ENCODE peak calls at places on chromosomes 13 and 19, in six cellular contexts. I is A673; S is breast epithelium; B is CD8-positive, alpha-beta memory T cell; Z is right cardiac atrium; D is IMR-90. P is an unnamed sample.

GRCh38 chr19:39172700-39173501 is 23.9 kb upstream of the NCCRP1 start:
- DNase-seq in I (no peak), D (no peak), Z (no peak), S (no peak), B (no peak), P (no peak)

GRCh38 chr13:112892759-112893569 is 76.0 kb upstream of the MCF2L start:
- DNase-seq in B (no peak), Z (no peak), S (no peak), D (no peak), I (no peak), P (no peak)

GRCh38 chr13:107271226-107271625 is 703.3 kb upstream of the ARGLU1 start:
- DNase-seq in I (peak; percentile 93), B (no peak), Z (no peak), D (peak; percentile 50), S (no peak), P (peak; percentile 37)

GRCh38 chr13:90107658-90108057 is 1239.8 kb upstream of the MIR17HG start:
- DNase-seq in B (no peak), Z (no peak), S (no peak), D (no peak), I (no peak), P (no peak)

GRCh38 chr13:112766336-112766735 is 76.5 kb downstream of the ATP11A start:
- DNase-seq in Z (no peak), S (no peak), I (no peak), B (no peak), D (no peak), P (peak; percentile 45)

GRCh38 chr13:100513987-100514670 is 74.5 kb downstream of the GGACT start:
- DNase-seq in B (no peak), I (peak; percentile 81), D (no peak), S (no peak), Z (no peak), P (no peak)

GRCh38 chr19:28466107-28467045 is 746.6 kb downstream of the UQCRFS1 start:
- DNase-seq in S (no peak), Z (peak; percentile 84), I (peak; percentile 29), D (peak; percentile 15), B (peak; percentile 46), P (peak; percentile 76)

GRCh38 chr13:92963029-92963428 is 263.6 kb upstream of the GPC6 start:
- DNase-seq in D (peak; percentile 20), B (no peak), I (no peak), S (no peak), Z (no peak), P (no peak)

GRCh38 chr19:5844456-5845433 is 5.2 kb upstream of the FUT6 start:
- DNase-seq in B (no peak), S (no peak), I (no peak), Z (no peak), D (no peak), P (no peak)

GRCh38 chr19:19352823-19353222 is 32.2 kb downstream of the MAU2 start:
- DNase-seq in D (no peak), I (no peak), S (no peak), B (no peak), Z (no peak), P (no peak)

GRCh38 chr19:55229145-55229788 is 704 bp upstream of the TMEM86B start:
- DNase-seq in Z (no peak), B (no peak), S (no peak), I (no peak), D (no peak), P (no peak)

GRCh38 chr13:75675421-75675820 is 39.3 kb downstream of the LMO7 start:
- DNase-seq in S (no peak), Z (no peak), B (no peak), D (peak; percentile 31), I (no peak), P (no peak)

GRCh38 chr19:55598719-55599467 is 424 bp downstream of the FIZ1 start:
- DNase-seq in S (peak; percentile 89), I (peak; percentile 98), D (peak; percentile 96), B (peak; percentile 96), Z (peak; percentile 95), P (peak; percentile 97)

GRCh38 chr19:2680808-2681207 is 21.7 kb downstream of the GNG7 start:
- DNase-seq in B (no peak), I (no peak), S (no peak), Z (no peak), D (no peak), P (no peak)

GRCh38 chr19:474126-475078 is 13.6 kb upstream of the SHC2 start:
- DNase-seq in B (no peak), D (no peak), I (no peak), Z (peak; percentile 37), S (no peak), P (no peak)

GRCh38 chr13:35699181-35699580 is 222.7 kb upstream of the MAB21L1 start:
- DNase-seq in Z (no peak), S (no peak), D (peak; percentile 72), I (no peak), B (no peak), P (no peak)

DNA sequence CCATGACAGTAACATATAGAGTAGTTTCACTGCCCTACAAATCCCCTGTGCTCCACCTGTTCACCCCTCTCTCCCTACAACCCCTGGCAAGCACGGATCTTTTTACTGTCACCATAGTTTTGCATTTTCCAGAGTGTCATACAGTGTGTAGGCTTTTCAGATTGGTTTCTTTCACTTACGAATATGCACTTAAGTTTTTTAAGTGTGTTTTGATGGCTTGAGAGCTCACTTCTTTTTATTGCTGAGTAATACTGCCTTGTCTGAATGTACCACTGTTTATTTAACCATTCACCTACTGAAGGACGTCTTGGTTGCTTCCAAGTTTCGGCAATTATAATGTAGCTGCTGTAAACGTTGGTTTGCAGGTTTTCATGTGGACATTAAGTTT is 175.1 kb downstream of the ITGBL1 start:
- DNase-seq in D (peak; percentile 18), I (peak; percentile 5), S (no peak), Z (no peak), B (no peak), P (no peak)
- H3K4me3 ChIP-seq in D (peak overlapping the region; percentile 27), I (no peak overlapping the region), S (peak overlapping the region; percentile 56), Z (peak overlapping the region; percentile 56), B (peak overlapping the region; percentile 19), P (no peak overlapping the region)

GRCh38 chr13:40120288-40120687 is 464.8 kb downstream of the COG6 start:
- DNase-seq in Z (no peak), S (no peak), D (no peak), B (no peak), I (no peak), P (no peak)

GRCh38 chr13:40119852-40120251 is 464.4 kb downstream of the COG6 start:
- DNase-seq in I (no peak), S (no peak), Z (peak; percentile 58), D (no peak), B (no peak), P (no peak)

GRCh38 chr13:40123962-40124647 is 468.6 kb downstream of the COG6 start:
- DNase-seq in I (no peak), D (no peak), Z (no peak), S (no peak), B (no peak), P (no peak)

GRCh38 chr13:40120781-40121180 is 465.3 kb downstream of the COG6 start:
- DNase-seq in I (peak; percentile 45), S (no peak), B (no peak), Z (no peak), D (no peak), P (no peak)

GRCh38 chr13:40121711-40122110 is 466.2 kb downstream of the COG6 start:
- DNase-seq in D (no peak), S (no peak), Z (no peak), I (no peak), B (no peak), P (no peak)
- H3K4me3 ChIP-seq in D (no peak overlapping the region), S (no peak overlapping the region), Z (no peak overlapping the region), I (no peak overlapping the region), B (no peak overlapping the region), P (no peak overlapping the region)

GRCh38 chr13:73960474-73960873 is 173.7 kb downstream of the KLF12 start:
- DNase-seq in B (no peak), I (no peak), D (no peak), Z (no peak), S (no peak), P (no peak)

GRCh38 chr13:73956795-73957408 is 177.3 kb downstream of the KLF12 start:
- DNase-seq in D (no peak), B (no peak), Z (no peak), S (no peak), I (no peak), P (no peak)

GRCh38 chr13:73958657-73959397 is 175.4 kb downstream of the KLF12 start:
- DNase-seq in B (no peak), I (no peak), S (no peak), D (no peak), Z (no peak), P (no peak)

GRCh38 chr13:73956101-73956500 is 178.1 kb downstream of the KLF12 start:
- DNase-seq in S (no peak), Z (no peak), I (peak; percentile 48), D (no peak), B (no peak), P (no peak)

GRCh38 chr13:73957889-73958288 is 176.3 kb downstream of the KLF12 start:
- DNase-seq in I (no peak), D (no peak), B (no peak), Z (no peak), S (no peak), P (no peak)
- H3K4me3 ChIP-seq in I (no peak overlapping the region), D (no peak overlapping the region), B (no peak overlapping the region), Z (no peak overlapping the region), S (no peak overlapping the region), P (no peak overlapping the region)

DNA sequence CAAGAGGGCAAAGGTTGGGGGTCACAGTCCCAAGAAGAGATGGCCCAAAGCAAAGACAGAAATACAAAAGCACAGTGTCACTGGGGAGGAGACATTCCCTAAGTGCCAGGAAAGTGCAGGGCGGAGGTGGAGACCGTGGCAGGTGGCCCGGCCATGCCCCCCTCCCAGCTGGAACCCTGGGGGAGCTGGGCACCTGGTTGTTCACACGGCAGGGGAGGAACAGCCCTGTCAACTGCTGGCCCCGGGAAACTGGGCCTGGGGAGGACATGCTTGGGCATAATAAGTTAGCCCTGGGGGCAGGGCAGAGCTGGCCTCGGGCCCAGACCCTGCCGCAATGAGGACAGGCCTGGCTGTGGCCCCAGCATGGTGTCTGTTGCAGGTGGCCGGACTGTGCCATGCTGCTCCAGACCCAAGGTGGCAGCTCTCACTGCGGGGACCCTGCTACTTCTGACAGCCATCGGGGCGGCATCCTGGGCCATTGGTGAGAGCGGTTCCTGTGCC is 7.4 kb downstream of the HPN start:
- DNase-seq in S (no peak), Z (peak; percentile 82), I (no peak), D (no peak), B (no peak), P (no peak)
- H3K4me3 ChIP-seq in S (no peak overlapping the region), Z (no peak overlapping the region), I (no peak overlapping the region), D (no peak overlapping the region), B (no peak overlapping the region), P (no peak overlapping the region)

DNA sequence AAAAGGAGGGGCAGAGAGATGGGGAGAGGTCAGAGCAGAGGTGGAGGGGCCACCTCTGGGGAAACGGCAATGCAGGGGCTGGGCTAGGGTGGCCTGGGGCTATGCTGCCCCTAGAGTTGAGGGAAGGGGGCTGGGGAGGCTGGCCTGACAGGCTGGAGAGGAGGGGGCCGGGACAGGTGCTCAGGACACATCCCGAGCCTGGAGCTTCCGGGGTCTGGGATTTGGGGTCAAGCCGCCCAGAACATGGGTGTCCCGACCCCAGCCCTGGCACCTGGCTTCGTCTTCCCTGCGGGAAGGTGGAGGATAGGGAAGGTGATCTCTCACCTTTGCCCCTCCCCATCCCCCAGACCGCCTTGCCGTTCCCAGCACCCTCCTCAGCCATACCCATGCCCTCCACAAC is 12.6 kb upstream of the ASF1B start:
- DNase-seq in B (no peak), S (no peak), D (no peak), Z (peak; percentile 60), I (no peak), P (no peak)
- H3K4me3 ChIP-seq in B (peak overlapping the region; percentile 59), S (peak overlapping the region; percentile 48), D (no peak overlapping the region), Z (no peak overlapping the region), I (no peak overlapping the region), P (no peak overlapping the region)

GRCh38 chr19:50315773-50316448 is 13.3 kb downstream of the KCNC3 start:
- DNase-seq in Z (no peak), I (peak; percentile 74), D (no peak), B (no peak), S (no peak), P (peak; percentile 62)
- H3K4me3 ChIP-seq in Z (peak overlapping the region; percentile 26), I (peak overlapping the region; percentile 53), D (no peak overlapping the region), B (no peak overlapping the region), S (peak overlapping the region; percentile 38), P (peak overlapping the region; percentile 63)